ENCODE peak calls at places on chromosomes 1 and 21, in eight cellular contexts. W, R, C, I, Y, A, E and Q are unnamed samples.
A peak's percentile ranks its signal among the peaks of the same experiment; 100 is the strongest.

GRCh38 chr21:34061983-34062382 is 11.4 kb upstream of the MRPS6 start:
- DNase-seq in Y (peak; percentile 31), R (peak; percentile 24), A (no peak), W (no peak), E (no peak), C (no peak), I (no peak), Q (no peak)

GRCh38 chr1:37035828-37036666 is 1.7 kb upstream of the GRIK3 start:
- DNase-seq in R (no peak), I (no peak), W (peak; percentile 74), Y (no peak), E (no peak), A (no peak), C (no peak), Q (no peak)

GRCh38 chr1:143497374-143497747 is 474.4 kb downstream of the FAM72C start:
- DNase-seq in E (no peak), Y (no peak), C (peak; percentile 17), R (no peak), I (no peak), A (no peak), W (no peak), Q (peak; percentile 5)

GRCh38 chr1:205811660-205812059 is 1.3 kb downstream of the SLC41A1 start:
- DNase-seq in C (no peak), A (no peak), Y (no peak), R (no peak), I (no peak), W (no peak), E (no peak), Q (no peak)

GRCh38 chr21:34801519-34802132 is 132.8 kb downstream of the CLIC6 start:
- DNase-seq in C (no peak), W (no peak), E (no peak), Y (peak; percentile 42), I (no peak), A (no peak), R (peak; percentile 52), Q (no peak)

GRCh38 chr21:35171385-35171784 is 122.3 kb upstream of the RUNX1 start:
- DNase-seq in W (no peak), A (no peak), E (no peak), C (no peak), Y (peak; percentile 56), I (no peak), R (no peak), Q (no peak)

GRCh38 chr1:16048573-16049189 is 5.1 kb downstream of the CLCNKB start:
- DNase-seq in Y (peak; percentile 10), C (peak; percentile 75), E (no peak), R (no peak), W (peak; percentile 16), A (no peak), I (no peak), Q (no peak)

GRCh38 chr21:37546949-37547614 is 180.5 kb downstream of the DYRK1A start:
- DNase-seq in E (no peak), C (no peak), A (no peak), I (peak; percentile 88), R (no peak), W (no peak), Y (no peak), Q (no peak)

GRCh38 chr1:218425647-218426342 is 80.7 kb downstream of the TGFB2 start:
- DNase-seq in E (no peak), Y (peak; percentile 91), R (peak; percentile 93), C (no peak), A (no peak), W (no peak), I (no peak), Q (no peak)

GRCh38 chr1:217425528-217425927 is 205.4 kb downstream of the GPATCH2 start:
- DNase-seq in C (no peak), I (no peak), E (no peak), Y (no peak), A (peak; percentile 6), W (no peak), R (no peak), Q (no peak)

GRCh38 chr1:95207223-95207935 is 26.6 kb upstream of the RWDD3 start:
- DNase-seq in C (no peak), A (no peak), Y (no peak), I (no peak), R (peak; percentile 2), E (no peak), W (no peak), Q (no peak)

GRCh38 chr1:221837886-221838285 is 96.0 kb upstream of the DUSP10 start:
- DNase-seq in E (no peak), C (no peak), A (no peak), R (no peak), Y (no peak), W (no peak), I (no peak), Q (no peak)

GRCh38 chr1:180881806-180882509 is 30.7 kb upstream of the KIAA1614 start:
- DNase-seq in C (no peak), A (peak; percentile 19), R (peak; percentile 60), W (peak; percentile 39), I (peak; percentile 60), E (no peak), Y (peak; percentile 53), Q (no peak)

GRCh38 chr1:45340816-45341215 is 576 bp upstream of the MUTYH start:
- DNase-seq in Y (no peak), C (no peak), R (peak; percentile 25), A (no peak), W (no peak), I (no peak), E (no peak), Q (no peak)

GRCh38 chr1:241734533-241734932 is 82.5 kb downstream of the WDR64 start:
- DNase-seq in I (no peak), A (no peak), E (no peak), Y (no peak), C (no peak), W (no peak), R (no peak), Q (no peak)

GRCh38 chr1:64171797-64172281 is 31.6 kb upstream of the UBE2U start:
- DNase-seq in Y (peak; percentile 76), A (no peak), W (no peak), C (no peak), R (peak; percentile 44), I (peak; percentile 68), E (no peak), Q (no peak)

GRCh38 chr1:165257969-165258459 is 98.5 kb downstream of the LMX1A start:
- DNase-seq in C (peak; percentile 81), I (peak; percentile 59), A (peak; percentile 50), Y (peak; percentile 78), E (no peak), R (peak; percentile 97), W (peak; percentile 93), Q (peak; percentile 59)

GRCh38 chr1:26853156-26853555 is 9.8 kb upstream of the SFN start:
- DNase-seq in I (peak; percentile 48), A (peak; percentile 72), R (peak; percentile 94), E (no peak), W (peak; percentile 72), C (peak; percentile 91), Y (peak; percentile 99), Q (peak; percentile 96)

GRCh38 chr21:31205412-31205811 is 138.6 kb downstream of the TIAM1 start:
- DNase-seq in R (no peak), E (no peak), Y (no peak), I (no peak), A (no peak), C (no peak), W (no peak), Q (no peak)

GRCh38 chr1:97392701-97393100 is 528.1 kb downstream of the DPYD start:
- DNase-seq in Y (no peak), I (no peak), E (no peak), R (no peak), C (no peak), A (no peak), W (no peak), Q (no peak)

GRCh38 chr1:27102707-27103468 is 52.0 kb downstream of the SLC9A1 start:
- DNase-seq in C (peak; percentile 90), R (peak; percentile 72), W (peak; percentile 19), I (peak; percentile 19), Y (peak; percentile 59), A (no peak), E (peak; percentile 21), Q (peak; percentile 93)

GRCh38 chr1:41898191-41898713 is 20.5 kb downstream of the HIVEP3 start:
- DNase-seq in W (no peak), C (no peak), I (peak; percentile 4), R (no peak), Y (peak; percentile 46), A (peak; percentile 37), E (no peak), Q (no peak)

GRCh38 chr21:38486221-38486620 is 12.1 kb downstream of the ERG start:
- DNase-seq in R (peak; percentile 65), A (no peak), I (peak; percentile 56), Y (peak; percentile 97), W (no peak), C (no peak), E (no peak), Q (no peak)

GRCh38 chr1:63691672-63692425 is 82.0 kb upstream of the ROR1 start:
- DNase-seq in C (no peak), I (peak; percentile 73), E (no peak), R (peak; percentile 88), W (peak; percentile 21), A (peak; percentile 83), Y (peak; percentile 84), Q (no peak)

GRCh38 chr1:199931666-199932377 is 95.7 kb upstream of the NR5A2 start:
- DNase-seq in C (no peak), E (no peak), Y (no peak), W (no peak), R (no peak), I (no peak), A (no peak), Q (no peak)

GRCh38 chr1:90731382-90732050 is 14.4 kb upstream of the BARHL2 start:
- DNase-seq in R (no peak), Y (no peak), A (no peak), I (peak; percentile 3), C (no peak), W (no peak), E (no peak), Q (no peak)

GRCh38 chr21:34116569-34116968 is 43.2 kb downstream of the MRPS6 start:
- DNase-seq in R (no peak), W (no peak), Y (no peak), E (no peak), I (no peak), A (no peak), C (no peak), Q (no peak)

GRCh38 chr21:17679002-17679600 is 66.4 kb upstream of the BTG3 start:
- DNase-seq in I (peak; percentile 72), C (no peak), W (peak; percentile 38), E (no peak), R (peak; percentile 73), A (peak; percentile 48), Y (peak; percentile 82), Q (no peak)

GRCh38 chr1:12255918-12256317 is 26.1 kb downstream of the VPS13D start:
- DNase-seq in E (no peak), W (no peak), Y (no peak), C (no peak), I (no peak), A (no peak), R (no peak), Q (no peak)

GRCh38 chr1:20446796-20447195 is 39.2 kb downstream of the CAMK2N1 start:
- DNase-seq in E (no peak), W (no peak), A (no peak), I (no peak), Y (peak; percentile 68), C (no peak), R (peak; percentile 73), Q (no peak)

GRCh38 chr1:162060314-162060713 is 9.2 kb upstream of the NOS1AP start:
- DNase-seq in A (no peak), I (no peak), W (no peak), Y (no peak), C (no peak), R (no peak), E (no peak), Q (no peak)

GRCh38 chr1:223215026-223215425 is 72.0 kb upstream of the TLR5 start:
- DNase-seq in I (no peak), R (no peak), E (no peak), A (no peak), W (no peak), C (no peak), Y (no peak), Q (no peak)

GRCh38 chr1:82317671-82318070 is 516.9 kb downstream of the ADGRL2 start:
- DNase-seq in W (no peak), I (no peak), R (peak; percentile 6), C (no peak), E (no peak), A (no peak), Y (peak; percentile 65), Q (no peak)

GRCh38 chr1:64675718-64676345 is 69.0 kb upstream of the RAVER2 start:
- DNase-seq in I (peak; percentile 20), W (no peak), E (no peak), R (peak; percentile 32), Y (peak; percentile 33), C (no peak), A (no peak), Q (no peak)